ENCODE peak calls at places on chromosome 2, in ten cellular contexts. D is fibroblast of pulmonary artery; Q is GM20000; N is heart right ventricle; S is globus pallidus; W is H54; C is natural killer cell treated with Interleukin-12 subunit alpha and Interleukin-12 subunit beta and Interleukin-15 and Interleukin-18, amount 100 ng/mL, for 72 hours; K is RPMI7951; L is GM10248; V is adrenal gland. P is an unnamed sample.

GRCh38 chr2:166609183-166609959 is 115.3 kb upstream of the SCN7A start:
- DNase-seq in S (no peak), K (no peak), N (no peak), W (no peak), D (no peak), V (no peak), C (no peak), Q (no peak), L (no peak), P (no peak)

GRCh38 chr2:236366406-236366805 is 102.2 kb upstream of the ASB18 start:
- DNase-seq in C (no peak), D (no peak), V (no peak), K (no peak), S (no peak), L (no peak), W (no peak), Q (no peak), N (no peak), P (no peak)

GRCh38 chr2:160165996-160166395 is 34.1 kb downstream of the ITGB6 start:
- DNase-seq in Q (no peak), K (no peak), L (no peak), D (no peak), N (no peak), S (no peak), W (no peak), V (no peak), C (no peak), P (no peak)

GRCh38 chr2:160389875-160390274 is 103.7 kb downstream of the RBMS1 start:
- DNase-seq in W (no peak), K (no peak), N (no peak), Q (no peak), C (no peak), D (peak), L (no peak), V (no peak), S (no peak), P (no peak)

GRCh38 chr2:208565690-208566421 is 159.3 kb downstream of the PTH2R start:
- DNase-seq in V (no peak), W (no peak), L (no peak), D (no peak), S (no peak), K (no peak), Q (no peak), C (no peak), N (no peak), P (no peak)

GRCh38 chr2:100857915-100858314 is 38.0 kb downstream of the NPAS2 start:
- DNase-seq in L (no peak), W (no peak), Q (no peak), V (no peak), S (no peak), D (peak), N (no peak), C (no peak), K (peak), P (no peak)

GRCh38 chr2:189819297-189819704 is 35.1 kb downstream of the PMS1 start:
- DNase-seq in W (no peak), L (no peak), K (peak), Q (no peak), C (no peak), N (no peak), S (no peak), V (no peak), D (peak), P (no peak)

GRCh38 chr2:127884436-127884835 is 1.3 kb downstream of the AMMECR1L start:
- DNase-seq in L (no peak), S (no peak), K (peak), Q (no peak), V (peak), D (peak), N (no peak), W (no peak), C (no peak), P (no peak)

GRCh38 chr2:218265626-218266025 is 4.3 kb downstream of the AAMP start:
- DNase-seq in K (no peak), W (no peak), V (no peak), L (no peak), S (no peak), C (no peak), Q (no peak), D (no peak), N (no peak), P (no peak)

GRCh38 chr2:220076734-220077133 is 449.3 kb downstream of the SLC4A3 start:
- DNase-seq in L (no peak), W (no peak), K (peak), S (no peak), V (no peak), Q (no peak), D (peak), N (no peak), C (no peak), P (no peak)

GRCh38 chr2:162067596-162067995 is 6.4 kb downstream of the DPP4 start:
- DNase-seq in D (no peak), K (no peak), Q (no peak), V (no peak), S (no peak), N (no peak), L (no peak), W (no peak), C (no peak), P (no peak)

GRCh38 chr2:85589982-85590791 is 5.4 kb upstream of the RNF181 start:
- DNase-seq in S (no peak), K (peak), Q (no peak), L (no peak), C (peak), N (peak), W (peak), V (no peak), D (peak), P (no peak)

GRCh38 chr2:124753842-124754241 is 728.8 kb downstream of the CNTNAP5 start:
- DNase-seq in W (no peak), C (no peak), K (no peak), N (no peak), S (no peak), D (no peak), L (no peak), V (no peak), Q (no peak), P (no peak)

GRCh38 chr2:175154670-175155082 is 13.3 kb downstream of the ATF2 start:
- DNase-seq in C (no peak), S (no peak), D (peak), W (peak), N (no peak), Q (peak), L (no peak), K (peak), V (no peak), P (no peak)

GRCh38 chr2:10185046-10185445 is 62.5 kb downstream of the RRM2 start:
- DNase-seq in C (no peak), Q (no peak), L (no peak), V (no peak), W (no peak), D (peak), N (no peak), K (no peak), S (peak), P (no peak)

GRCh38 chr2:109135572-109136185 is 6.7 kb downstream of the SH3RF3 start:
- DNase-seq in C (no peak), S (no peak), D (peak), V (no peak), N (no peak), W (no peak), K (no peak), L (no peak), Q (no peak), P (no peak)

GRCh38 chr2:68415521-68415920 is 50.4 kb downstream of the PLEK start:
- DNase-seq in C (no peak), W (no peak), V (no peak), N (no peak), L (no peak), S (no peak), K (no peak), Q (no peak), D (no peak), P (no peak)

P was measured in gastrocnemius medialis.